ENCODE peak calls at places on chromosome 20, in four cellular contexts. D is A549, H is body of pancreas, Y is HCT116. S is an unnamed sample.

GRCh38 chr20:42701948-42702347 is 487.8 kb downstream of the PTPRT start:
- DNase-seq in D (no peak), H (no peak), Y (no peak), S (no peak)

GRCh38 chr20:39047417-39047985 is 85.4 kb downstream of the DHX35 start:
- DNase-seq in D (no peak), H (no peak), Y (no peak), S (no peak)

GRCh38 chr20:58710481-58711265 is 18.1 kb downstream of the NPEPL1 start:
- DNase-seq in D (no peak), H (peak; percentile 11), Y (no peak), S (no peak)

GRCh38 chr20:56373942-56374341 is 15.2 kb downstream of the FAM210B start:
- DNase-seq in D (no peak), H (no peak), Y (no peak), S (no peak)

GRCh38 chr20:8756410-8756809 is 312.5 kb upstream of the PLCB4 start:
- DNase-seq in D (peak; percentile 93), H (peak; percentile 14), Y (peak; percentile 18), S (peak; percentile 18)

GRCh38 chr20:45781391-45781931 is 10.2 kb downstream of the WFDC3 start:
- DNase-seq in D (no peak), H (peak; percentile 44), Y (peak; percentile 92), S (no peak)

GRCh38 chr20:49938173-49939163 is 2.3 kb downstream of the RNF114 start:
- DNase-seq in D (no peak), H (peak; percentile 64), Y (no peak), S (peak; percentile 64)

GRCh38 chr20:50088022-50088421 is 24.9 kb downstream of the UBE2V1 start:
- DNase-seq in D (no peak), H (no peak), Y (no peak), S (no peak)

GRCh38 chr20:32609371-32609773 is 24.2 kb upstream of the NOL4L start:
- DNase-seq in D (no peak), H (no peak), Y (no peak), S (no peak)

GRCh38 chr20:58268936-58269619 is 40.4 kb upstream of the RAB22A start:
- DNase-seq in D (no peak), H (no peak), Y (no peak), S (no peak)

GRCh38 chr20:41559658-41560057 is 58.5 kb downstream of the CHD6 start:
- DNase-seq in D (no peak), H (no peak), Y (no peak), S (no peak)

GRCh38 chr20:39660251-39660650 is 698.1 kb downstream of the DHX35 start:
- DNase-seq in D (no peak), H (no peak), Y (no peak), S (no peak)

GRCh38 chr20:17682889-17683198 is 802 bp upstream of the RRBP1 start:
- DNase-seq in D (no peak), H (no peak), Y (no peak), S (no peak)

GRCh38 chr20:44211177-44212039 is 837 bp upstream of the OSER1 start:
- DNase-seq in D (no peak), H (peak; percentile 60), Y (no peak), S (no peak)

GRCh38 chr20:9117548-9117947 is 48.7 kb downstream of the PLCB4 start:
- DNase-seq in D (no peak), H (no peak), Y (no peak), S (no peak)

GRCh38 chr20:49889943-49890650 is 25.2 kb downstream of the SPATA2 start:
- DNase-seq in D (no peak), H (peak; percentile 64), Y (no peak), S (peak; percentile 76)

GRCh38 chr20:31570735-31571617 is 34.1 kb upstream of the ID1 start:
- DNase-seq in D (no peak), H (peak; percentile 37), Y (no peak), S (no peak)

DNA sequence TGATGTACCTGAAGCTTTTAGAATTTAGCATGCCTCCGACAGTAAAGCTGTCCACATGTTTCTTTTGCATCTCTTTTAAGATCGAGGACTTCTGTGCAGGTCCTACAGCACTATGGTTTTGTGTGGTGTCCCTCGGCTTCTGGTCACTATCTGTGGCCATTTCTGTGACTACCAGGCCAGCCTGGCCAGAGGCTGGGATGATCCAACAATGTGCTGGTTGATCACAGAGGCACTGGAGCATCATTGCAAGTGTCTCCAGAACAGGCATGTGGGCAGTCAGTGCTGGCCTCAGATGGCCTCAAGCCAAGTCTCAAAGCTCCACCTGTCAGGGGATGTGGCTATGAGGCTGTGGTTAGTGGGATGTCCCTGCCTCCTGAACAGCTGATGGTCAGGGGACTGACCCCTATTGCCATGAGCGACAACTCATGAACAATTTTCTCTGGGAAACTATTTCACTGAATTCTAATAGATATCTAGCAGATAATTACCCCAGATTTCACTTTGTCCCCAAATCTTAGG is 136.6 kb downstream of the SYNDIG1 start:
- DNase-seq in D (no peak), H (no peak), Y (no peak), S (no peak)
- H3K4me1 ChIP-seq in D (peaks cover 5% of the 10 kb centered on the region), H (no peaks in the 10 kb centered on the region), Y (no peaks in the 10 kb centered on the region), S (no peaks in the 10 kb centered on the region)

GRCh38 chr20:62408055-62408454 is 970 bp upstream of the CABLES2 start:
- DNase-seq in D (no peak), H (no peak), Y (no peak), S (no peak)

GRCh38 chr20:62408640-62409039 is 1.6 kb upstream of the CABLES2 start:
- DNase-seq in D (no peak), H (no peak), Y (no peak), S (no peak)

GRCh38 chr20:62405981-62406513 is 1.0 kb downstream of the CABLES2 start:
- DNase-seq in D (no peak), H (no peak), Y (no peak), S (no peak)

GRCh38 chr20:62406635-62407176 is 379 bp downstream of the CABLES2 start:
- DNase-seq in D (no peak), H (peak; percentile 43), Y (no peak), S (peak; percentile 28)

DNA sequence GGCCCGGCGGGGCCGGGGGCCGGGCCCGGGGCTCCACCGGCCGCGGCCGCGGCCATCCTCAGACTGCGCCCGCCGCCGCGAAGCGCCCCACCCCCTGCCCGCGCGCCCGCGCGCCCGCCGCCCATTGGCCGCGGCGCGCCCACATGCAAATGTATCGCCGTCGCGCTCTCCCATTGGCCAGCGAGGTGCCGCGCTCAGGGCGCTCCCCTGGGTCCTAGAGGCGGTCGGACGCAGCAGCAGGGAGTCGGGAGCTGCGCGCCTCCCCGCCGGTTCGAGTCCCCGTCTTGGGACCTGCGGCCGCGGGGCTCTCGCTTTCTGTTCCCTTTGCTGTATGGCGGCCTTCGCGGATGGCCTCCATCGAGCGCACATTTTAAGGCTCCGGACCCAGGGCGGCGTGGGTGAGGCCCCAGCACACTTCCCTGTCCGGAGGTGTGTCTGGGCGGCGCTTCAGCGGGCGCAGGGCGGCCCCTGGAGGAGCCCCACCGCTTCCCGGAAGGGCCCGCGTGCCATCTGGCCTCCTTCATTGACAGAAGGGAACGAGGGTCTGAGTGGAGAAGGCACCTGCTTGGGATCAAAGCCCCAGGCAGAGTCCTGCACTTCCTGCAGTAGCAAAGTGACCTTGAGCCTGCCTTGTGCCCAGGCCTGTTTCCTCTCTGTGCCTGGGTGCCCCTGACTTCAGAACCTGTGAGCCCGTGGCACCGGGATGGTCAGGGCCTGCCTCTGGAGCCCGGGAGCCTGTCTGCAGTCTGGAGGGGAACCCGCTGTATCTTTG is at the start of gene CABLES2:
- DNase-seq in D (peak; percentile 84), H (peak; percentile 96), Y (peak; percentile 83), S (peak; percentile 94)
- TF ChIP-seq CTCF in D (no peak), H (peak; percentile 31), Y (no peak), S (peak; percentile 35)

GRCh38 chr20:16573011-16573965 is at the start of gene KIF16B:
- DNase-seq in D (peak; percentile 85), H (peak; percentile 94), Y (peak; percentile 78), S (peak; percentile 96)

GRCh38 chr20:16575390-16576140 is 2.3 kb upstream of the KIF16B start:
- DNase-seq in D (peak; percentile 44), H (no peak), Y (no peak), S (no peak)

GRCh38 chr20:16576219-16576618 is 3.0 kb upstream of the KIF16B start:
- DNase-seq in D (peak; percentile 52), H (no peak), Y (no peak), S (no peak)

GRCh38 chr20:16571333-16571732 is 1.9 kb downstream of the KIF16B start:
- DNase-seq in D (no peak), H (no peak), Y (no peak), S (no peak)

DNA sequence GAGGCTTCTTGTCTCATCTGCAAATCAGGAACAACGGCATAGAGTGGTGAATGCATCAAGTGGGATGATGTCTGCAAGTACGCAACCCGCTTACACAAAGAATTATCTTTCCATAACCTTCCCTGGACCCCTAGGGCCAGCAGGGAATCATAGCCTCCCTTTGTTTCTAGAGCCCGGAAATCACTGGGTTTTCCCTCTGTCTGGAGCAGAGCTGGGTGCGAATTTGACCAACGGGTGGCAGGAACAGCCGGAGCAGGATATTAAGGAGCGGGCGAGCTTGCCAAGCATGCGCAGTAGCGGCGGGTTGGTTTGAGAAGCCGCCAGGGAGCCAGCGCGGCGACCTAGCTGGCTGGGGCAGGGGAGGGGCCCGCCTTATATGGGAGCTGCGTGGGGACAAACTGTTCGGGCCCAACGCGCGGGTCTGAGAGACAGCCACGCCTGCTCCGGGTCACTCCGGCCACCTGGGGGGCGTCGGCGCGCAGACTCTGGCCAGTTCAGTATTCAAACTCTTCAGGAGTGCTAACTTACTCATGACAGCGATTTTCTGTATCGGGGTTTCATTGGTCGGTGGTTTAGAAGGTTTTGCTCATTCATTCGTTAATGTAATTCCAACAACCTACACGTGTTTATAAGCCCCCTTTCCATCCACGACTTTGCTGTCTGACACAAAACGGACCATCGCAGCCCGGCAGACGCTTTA is 1.6 kb upstream of the KIF16B start:
- DNase-seq in D (peak; percentile 99), H (peak; percentile 91), Y (peak; percentile 86), S (peak; percentile 90)
- TF ChIP-seq POLR2A in D (peak; percentile 69), H (peak; percentile 27), Y (peak; percentile 17), S (no peak)

GRCh38 chr20:22561965-22562581 is 22.3 kb downstream of the FOXA2 start:
- DNase-seq in D (no peak), H (no peak), Y (no peak), S (no peak)

GRCh38 chr20:22559711-22560305 is 24.6 kb downstream of the FOXA2 start:
- DNase-seq in D (no peak), H (no peak), Y (no peak), S (no peak)

GRCh38 chr20:22560817-22561216 is 23.6 kb downstream of the FOXA2 start:
- DNase-seq in D (no peak), H (no peak), Y (no peak), S (no peak)

GRCh38 chr20:22562620-22563019 is 21.8 kb downstream of the FOXA2 start:
- DNase-seq in D (no peak), H (no peak), Y (no peak), S (no peak)

DNA sequence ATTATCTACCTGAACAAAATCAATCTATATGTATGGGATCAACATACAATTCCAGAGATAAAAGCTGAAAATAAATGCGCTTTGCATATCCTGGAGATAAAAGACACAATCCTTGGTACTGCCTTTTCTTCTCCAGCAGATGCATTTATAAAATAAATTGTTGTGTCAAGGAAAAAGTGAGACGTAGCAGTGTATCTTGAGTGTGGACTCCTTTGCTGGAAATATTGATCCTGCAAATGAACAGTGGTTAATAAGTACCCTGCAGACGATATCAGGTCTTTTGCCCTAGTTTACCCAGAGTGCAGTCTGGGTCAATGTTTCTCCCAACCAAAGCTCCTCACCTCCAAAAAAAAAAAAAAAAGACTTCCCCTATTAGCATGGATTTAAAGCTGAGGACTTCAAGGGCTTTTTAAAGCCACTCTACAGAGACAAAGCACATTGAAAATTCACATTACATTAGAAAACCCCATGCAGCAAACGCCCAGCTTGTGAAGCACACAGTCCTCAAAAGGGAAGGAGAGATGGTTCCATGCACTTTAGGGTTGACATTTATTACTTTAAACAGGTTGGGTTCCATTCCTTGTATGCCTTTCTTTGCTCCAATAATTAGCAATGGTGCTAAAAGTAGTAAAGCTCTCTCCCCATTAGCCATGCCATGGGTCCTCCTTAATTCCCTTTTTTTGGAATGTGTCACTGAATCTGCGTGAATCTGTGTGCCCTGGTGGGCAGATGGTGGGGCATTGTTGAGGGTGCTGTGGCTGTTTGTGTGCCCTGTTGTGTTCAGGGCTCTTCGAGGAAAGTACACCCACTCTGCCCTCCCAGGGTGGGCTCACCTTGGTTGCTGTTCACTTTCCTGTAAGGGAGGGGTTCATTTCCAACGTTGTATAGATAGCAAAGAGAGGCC is 21.1 kb downstream of the FOXA2 start:
- DNase-seq in D (no peak), H (no peak), Y (no peak), S (no peak)
- H3K4me1 ChIP-seq in D (no peaks in the 10 kb centered on the region), H (peaks cover 47% of the 10 kb centered on the region), Y (no peaks in the 10 kb centered on the region), S (peaks cover 2% of the 10 kb centered on the region)

S was measured in thyroid gland.